ENCODE peak calls at places on chromosomes 16 and 17, in four cellular contexts. One of them, this sample, is unnamed.

GRCh38 chr17:8991514-8992285 is 26.2 kb upstream of the PIK3R5 start:
- DNase-seq in fibroblast of pulmonary artery: peak
- DNase-seq in thoracic aorta: no peak
- DNase-seq in lower leg skin: peak
- DNase-seq in this sample: no peak

GRCh38 chr16:88589441-88589840 is 19.2 kb downstream of the ZC3H18 start:
- DNase-seq in fibroblast of pulmonary artery: no peak
- DNase-seq in lower leg skin: no peak
- DNase-seq in thoracic aorta: no peak
- DNase-seq in this sample: no peak

GRCh38 chr17:32285770-32286517 is 20.3 kb downstream of the RHBDL3 start:
- DNase-seq in lower leg skin: no peak
- DNase-seq in thoracic aorta: no peak
- DNase-seq in fibroblast of pulmonary artery: no peak
- DNase-seq in this sample: no peak

GRCh38 chr17:28728364-28729200 is at the start of gene NEK8:
- DNase-seq in fibroblast of pulmonary artery: peak
- DNase-seq in thoracic aorta: peak
- DNase-seq in lower leg skin: peak
- DNase-seq in this sample: peak

GRCh38 chr16:56742030-56742984 is 12.4 kb downstream of the NUP93 start:
- DNase-seq in lower leg skin: no peak
- DNase-seq in thoracic aorta: no peak
- DNase-seq in fibroblast of pulmonary artery: peak
- DNase-seq in this sample: peak

GRCh38 chr17:79002796-79003593 is 6.6 kb downstream of the CANT1 start:
- DNase-seq in lower leg skin: peak
- DNase-seq in fibroblast of pulmonary artery: no peak
- DNase-seq in thoracic aorta: no peak
- DNase-seq in this sample: no peak

GRCh38 chr16:69112285-69113129 is 7.1 kb downstream of the HAS3 start:
- DNase-seq in fibroblast of pulmonary artery: peak
- DNase-seq in lower leg skin: peak
- DNase-seq in thoracic aorta: no peak
- DNase-seq in this sample: no peak

GRCh38 chr17:29216856-29217255 is 29.8 kb upstream of the CRYBA1 start:
- DNase-seq in thoracic aorta: no peak
- DNase-seq in fibroblast of pulmonary artery: no peak
- DNase-seq in lower leg skin: peak
- DNase-seq in this sample: no peak

GRCh38 chr17:67779098-67779672 is 46.1 kb upstream of the BPTF start:
- DNase-seq in fibroblast of pulmonary artery: peak
- DNase-seq in lower leg skin: no peak
- DNase-seq in thoracic aorta: no peak
- DNase-seq in this sample: peak

GRCh38 chr16:8241408-8241807 is 348.9 kb downstream of the TMEM114 start:
- DNase-seq in fibroblast of pulmonary artery: no peak
- DNase-seq in lower leg skin: no peak
- DNase-seq in thoracic aorta: no peak
- DNase-seq in this sample: no peak

GRCh38 chr17:58153046-58153445 is 4.9 kb downstream of the OR4D1 start:
- DNase-seq in fibroblast of pulmonary artery: no peak
- DNase-seq in lower leg skin: no peak
- DNase-seq in thoracic aorta: no peak
- DNase-seq in this sample: no peak

GRCh38 chr16:17265177-17265576 is 205.6 kb downstream of the XYLT1 start:
- DNase-seq in thoracic aorta: no peak
- DNase-seq in fibroblast of pulmonary artery: no peak
- DNase-seq in lower leg skin: no peak
- DNase-seq in this sample: no peak

GRCh38 chr17:74431568-74432483 is at the start of gene GPRC5C:
- DNase-seq in fibroblast of pulmonary artery: peak
- DNase-seq in thoracic aorta: no peak
- DNase-seq in lower leg skin: peak
- DNase-seq in this sample: no peak

GRCh38 chr16:2810651-2811050 is 6.4 kb upstream of the PRSS21 start:
- DNase-seq in fibroblast of pulmonary artery: no peak
- DNase-seq in thoracic aorta: no peak
- DNase-seq in lower leg skin: no peak
- DNase-seq in this sample: no peak

GRCh38 chr16:88533945-88534641 is 36.1 kb upstream of the ZC3H18 start:
- DNase-seq in lower leg skin: peak
- DNase-seq in fibroblast of pulmonary artery: peak
- DNase-seq in thoracic aorta: no peak
- DNase-seq in this sample: no peak

GRCh38 chr17:18158022-18158600 is 25.5 kb upstream of the ALKBH5 start:
- DNase-seq in lower leg skin: peak
- DNase-seq in fibroblast of pulmonary artery: peak
- DNase-seq in thoracic aorta: peak
- DNase-seq in this sample: peak

GRCh38 chr16:28280881-28281836 is 11.2 kb upstream of the SBK1 start:
- DNase-seq in thoracic aorta: no peak
- DNase-seq in fibroblast of pulmonary artery: no peak
- DNase-seq in lower leg skin: no peak
- DNase-seq in this sample: no peak

DNA sequence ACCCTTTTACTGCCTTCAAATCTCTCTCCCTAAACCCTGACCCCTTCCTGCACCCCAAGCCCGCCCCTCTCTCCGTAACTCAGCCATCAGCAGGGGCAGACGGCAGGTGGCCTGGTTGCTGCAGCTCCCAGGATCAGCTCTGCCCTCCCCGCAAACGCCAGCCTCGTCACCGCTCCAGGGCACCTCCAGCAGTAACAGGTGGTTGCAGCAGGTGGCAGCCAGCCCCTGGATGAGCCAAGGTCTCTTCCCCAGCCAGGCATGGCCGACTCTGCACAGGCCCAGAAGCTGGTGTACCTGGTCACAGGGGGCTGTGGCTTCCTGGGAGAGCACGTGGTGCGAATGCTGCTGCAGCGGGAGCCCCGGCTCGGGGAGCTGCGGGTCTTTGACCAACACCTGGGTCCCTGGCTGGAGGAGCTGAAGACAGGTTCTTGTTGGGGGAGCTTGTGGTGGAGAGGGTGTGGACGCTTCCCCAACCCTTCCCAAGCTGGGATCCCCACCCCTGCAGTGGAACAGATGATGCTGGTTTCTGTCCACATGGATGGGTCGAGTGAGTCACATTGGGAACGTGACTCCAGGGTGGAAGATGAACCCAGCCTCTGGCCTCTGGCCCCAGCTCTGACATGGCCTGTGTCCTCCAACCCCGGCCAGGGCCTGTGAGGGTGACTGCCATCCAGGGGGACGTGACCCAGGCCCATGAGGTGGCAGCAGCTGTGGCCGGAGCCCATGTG is 558 bp downstream of the HSD3B7 start:
- DNase-seq in fibroblast of pulmonary artery: no peak
- DNase-seq in lower leg skin: peak
- DNase-seq in thoracic aorta: no peak
- DNase-seq in this sample: no peak
- TF ChIP-seq CTCF in fibroblast of pulmonary artery: no peak
- TF ChIP-seq CTCF in lower leg skin: no peak
- TF ChIP-seq CTCF in thoracic aorta: no peak
- TF ChIP-seq CTCF in this sample: no peak

DNA sequence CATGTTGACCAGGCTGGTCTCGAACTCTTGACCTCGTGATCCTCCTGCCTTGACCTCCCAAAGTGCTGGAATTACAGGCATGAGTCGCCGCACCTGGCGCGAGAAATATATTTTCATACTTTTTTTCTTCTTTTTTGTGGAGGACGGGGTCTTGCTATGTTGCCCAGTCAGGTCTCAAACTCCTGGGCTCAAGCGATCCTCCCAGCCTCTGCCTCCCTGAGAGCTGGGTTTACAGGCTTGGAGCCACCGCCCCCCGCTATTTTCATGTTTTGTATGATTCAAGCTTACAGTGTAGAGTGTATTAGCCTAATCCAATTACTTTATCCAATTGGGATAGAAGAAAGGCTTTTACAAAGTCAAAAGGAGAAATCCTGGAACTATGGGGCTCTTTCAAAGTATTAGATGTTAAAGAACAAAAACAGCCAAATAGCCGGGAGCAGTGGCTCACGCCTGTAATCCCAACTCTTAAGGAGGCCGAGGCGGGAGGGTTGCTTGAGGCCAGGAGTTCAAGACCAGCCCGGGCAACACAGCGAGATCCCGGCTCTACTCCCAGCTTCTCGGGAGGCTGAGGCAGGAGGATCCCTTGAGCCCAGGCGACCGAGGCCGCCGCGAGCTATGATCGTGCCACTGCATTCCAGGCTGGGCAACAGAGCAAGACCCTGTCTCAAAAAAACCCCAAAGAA is 1.4 kb upstream of the MAP1LC3B start:
- DNase-seq in lower leg skin: peak
- DNase-seq in thoracic aorta: no peak
- DNase-seq in fibroblast of pulmonary artery: no peak
- DNase-seq in this sample: no peak
- H3K4me3 ChIP-seq in lower leg skin: no peak
- H3K4me3 ChIP-seq in thoracic aorta: peak
- H3K4me3 ChIP-seq in fibroblast of pulmonary artery: no peak
- H3K4me3 ChIP-seq in this sample: peak

GRCh38 chr16:50842013-50842505 is 100.2 kb downstream of the CYLD start:
- DNase-seq in lower leg skin: peak
- DNase-seq in fibroblast of pulmonary artery: no peak
- DNase-seq in thoracic aorta: no peak
- DNase-seq in this sample: no peak

GRCh38 chr16:50839920-50840729 is 98.2 kb downstream of the CYLD start:
- DNase-seq in thoracic aorta: no peak
- DNase-seq in fibroblast of pulmonary artery: no peak
- DNase-seq in lower leg skin: peak
- DNase-seq in this sample: no peak

GRCh38 chr16:50841081-50841886 is 99.4 kb downstream of the CYLD start:
- DNase-seq in lower leg skin: peak
- DNase-seq in thoracic aorta: no peak
- DNase-seq in fibroblast of pulmonary artery: peak
- DNase-seq in this sample: no peak

GRCh38 chr16:50844840-50845239 is 103.0 kb downstream of the CYLD start:
- DNase-seq in fibroblast of pulmonary artery: no peak
- DNase-seq in thoracic aorta: no peak
- DNase-seq in lower leg skin: peak
- DNase-seq in this sample: no peak

GRCh38 chr16:50842589-50842988 is 100.7 kb downstream of the CYLD start:
- DNase-seq in thoracic aorta: no peak
- DNase-seq in fibroblast of pulmonary artery: no peak
- DNase-seq in lower leg skin: peak
- DNase-seq in this sample: no peak
- TF ChIP-seq CTCF in thoracic aorta: no peak
- TF ChIP-seq CTCF in fibroblast of pulmonary artery: no peak
- TF ChIP-seq CTCF in lower leg skin: no peak
- TF ChIP-seq CTCF in this sample: no peak

DNA sequence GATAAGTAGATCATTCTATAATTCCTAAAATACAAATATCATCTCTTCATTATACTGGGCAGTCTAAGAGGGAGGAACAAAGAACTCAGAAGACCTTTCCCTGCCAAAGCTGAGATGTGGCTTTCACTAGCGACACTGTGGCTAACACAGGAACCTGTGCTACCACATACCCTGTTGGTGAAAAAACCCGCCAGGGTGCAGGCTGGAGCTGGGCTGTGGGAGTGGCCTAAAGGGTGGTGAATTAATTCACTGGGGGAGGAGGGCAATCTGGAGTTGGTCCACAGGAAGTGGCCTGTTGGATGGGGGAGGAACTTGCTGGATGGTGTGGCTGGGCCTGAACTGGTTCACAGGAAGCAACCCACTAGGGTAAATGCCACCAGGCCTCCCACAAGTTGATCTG is 7.4 kb downstream of the ZNF594 start:
- DNase-seq in fibroblast of pulmonary artery: no peak
- DNase-seq in thoracic aorta: no peak
- DNase-seq in lower leg skin: no peak
- DNase-seq in this sample: no peak
- H3K4me3 ChIP-seq in fibroblast of pulmonary artery: no peak
- H3K4me3 ChIP-seq in thoracic aorta: no peak
- H3K4me3 ChIP-seq in lower leg skin: no peak
- H3K4me3 ChIP-seq in this sample: no peak

DNA sequence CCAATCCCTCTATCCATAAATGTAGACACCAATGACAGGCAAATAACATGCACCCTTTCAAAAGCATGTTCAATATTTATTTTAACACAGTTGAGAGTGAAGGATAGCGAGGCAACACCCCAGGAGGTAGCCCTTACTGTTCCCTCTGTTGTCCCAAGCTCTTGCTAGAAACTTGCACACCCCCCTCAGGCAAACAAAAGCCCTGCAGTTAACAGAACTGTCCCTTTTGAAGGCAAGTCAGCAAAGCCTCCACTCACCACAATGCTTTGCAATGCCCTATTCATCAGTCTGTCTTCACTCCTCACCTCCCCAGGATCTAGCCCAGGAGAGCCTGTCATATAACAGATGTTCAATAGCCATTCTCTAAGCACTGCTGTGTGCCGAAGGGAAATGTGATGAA is 3.5 kb upstream of the CNEP1R1 start:
- DNase-seq in fibroblast of pulmonary artery: no peak
- DNase-seq in thoracic aorta: no peak
- DNase-seq in lower leg skin: no peak
- DNase-seq in this sample: no peak
- TF ChIP-seq CTCF in fibroblast of pulmonary artery: no peak
- TF ChIP-seq CTCF in thoracic aorta: no peak
- TF ChIP-seq CTCF in lower leg skin: no peak
- TF ChIP-seq CTCF in this sample: no peak

GRCh38 chr16:73053379-73054130 is 5.6 kb upstream of the ZFHX3 start:
- DNase-seq in thoracic aorta: no peak
- DNase-seq in lower leg skin: no peak
- DNase-seq in fibroblast of pulmonary artery: peak
- DNase-seq in this sample: no peak
- H3K4me3 ChIP-seq in thoracic aorta: peak
- H3K4me3 ChIP-seq in lower leg skin: no peak
- H3K4me3 ChIP-seq in fibroblast of pulmonary artery: no peak
- H3K4me3 ChIP-seq in this sample: no peak

This sample was measured in HFF-Myc.